ENCODE peak calls at places on chromosome 13, in five cellular contexts. One of them, this sample, is unnamed.

GRCh38 chr13:112159575-112160547 is 92.9 kb downstream of the SOX1 start:
- ATAC-seq in activated naive CD4-positive, alpha-beta T cell treated with anti-CD3 and anti-CD28 coated beads, Interleukin-2, amount 50 U/mL, for 72 hours: no peak
- ATAC-seq in activated CD8-positive, alpha-beta T cell treated with anti-CD3 and anti-CD28 coated beads for 36 hours: no peak
- ATAC-seq in IMR-90: no peak
- ATAC-seq in stimulated activated naive CD8-positive, alpha-beta T cell treated with anti-CD3 and anti-CD28 coated beads, Interleukin-15, amount 100 ng/mL, for 72 hours: no peak
- ATAC-seq in this sample: no peak

GRCh38 chr13:19153782-19154450 is 27.7 kb downstream of the TUBA3C start:
- ATAC-seq in activated naive CD4-positive, alpha-beta T cell treated with anti-CD3 and anti-CD28 coated beads, Interleukin-2, amount 50 U/mL, for 72 hours: no peak
- ATAC-seq in activated CD8-positive, alpha-beta T cell treated with anti-CD3 and anti-CD28 coated beads for 36 hours: peak
- ATAC-seq in IMR-90: no peak
- ATAC-seq in stimulated activated naive CD8-positive, alpha-beta T cell treated with anti-CD3 and anti-CD28 coated beads, Interleukin-15, amount 100 ng/mL, for 72 hours: no peak
- ATAC-seq in this sample: no peak

GRCh38 chr13:45918597-45918996 is 67.0 kb upstream of the SIAH3 start:
- ATAC-seq in activated naive CD4-positive, alpha-beta T cell treated with anti-CD3 and anti-CD28 coated beads, Interleukin-2, amount 50 U/mL, for 72 hours: peak
- ATAC-seq in activated CD8-positive, alpha-beta T cell treated with anti-CD3 and anti-CD28 coated beads for 36 hours: no peak
- ATAC-seq in IMR-90: no peak
- ATAC-seq in stimulated activated naive CD8-positive, alpha-beta T cell treated with anti-CD3 and anti-CD28 coated beads, Interleukin-15, amount 100 ng/mL, for 72 hours: no peak
- ATAC-seq in this sample: peak

GRCh38 chr13:45554604-45555109 is 60.9 kb downstream of the ERICH6B start:
- ATAC-seq in activated naive CD4-positive, alpha-beta T cell treated with anti-CD3 and anti-CD28 coated beads, Interleukin-2, amount 50 U/mL, for 72 hours: no peak
- ATAC-seq in activated CD8-positive, alpha-beta T cell treated with anti-CD3 and anti-CD28 coated beads for 36 hours: no peak
- ATAC-seq in IMR-90: no peak
- ATAC-seq in stimulated activated naive CD8-positive, alpha-beta T cell treated with anti-CD3 and anti-CD28 coated beads, Interleukin-15, amount 100 ng/mL, for 72 hours: no peak
- ATAC-seq in this sample: no peak

GRCh38 chr13:34943675-34944634 is 1.9 kb downstream of the NBEA start:
- ATAC-seq in activated naive CD4-positive, alpha-beta T cell treated with anti-CD3 and anti-CD28 coated beads, Interleukin-2, amount 50 U/mL, for 72 hours: peak
- ATAC-seq in activated CD8-positive, alpha-beta T cell treated with anti-CD3 and anti-CD28 coated beads for 36 hours: peak
- ATAC-seq in IMR-90: no peak
- ATAC-seq in stimulated activated naive CD8-positive, alpha-beta T cell treated with anti-CD3 and anti-CD28 coated beads, Interleukin-15, amount 100 ng/mL, for 72 hours: peak
- ATAC-seq in this sample: peak

GRCh38 chr13:105050696-105051095 is 1484.8 kb downstream of the EFNB2 start:
- ATAC-seq in activated naive CD4-positive, alpha-beta T cell treated with anti-CD3 and anti-CD28 coated beads, Interleukin-2, amount 50 U/mL, for 72 hours: no peak
- ATAC-seq in activated CD8-positive, alpha-beta T cell treated with anti-CD3 and anti-CD28 coated beads for 36 hours: no peak
- ATAC-seq in IMR-90: peak
- ATAC-seq in stimulated activated naive CD8-positive, alpha-beta T cell treated with anti-CD3 and anti-CD28 coated beads, Interleukin-15, amount 100 ng/mL, for 72 hours: no peak
- ATAC-seq in this sample: no peak

GRCh38 chr13:23644527-23644926 is 74.3 kb downstream of the TNFRSF19 start:
- ATAC-seq in activated naive CD4-positive, alpha-beta T cell treated with anti-CD3 and anti-CD28 coated beads, Interleukin-2, amount 50 U/mL, for 72 hours: no peak
- ATAC-seq in activated CD8-positive, alpha-beta T cell treated with anti-CD3 and anti-CD28 coated beads for 36 hours: no peak
- ATAC-seq in IMR-90: peak
- ATAC-seq in stimulated activated naive CD8-positive, alpha-beta T cell treated with anti-CD3 and anti-CD28 coated beads, Interleukin-15, amount 100 ng/mL, for 72 hours: no peak
- ATAC-seq in this sample: no peak

GRCh38 chr13:73522937-73523336 is 464.1 kb downstream of the KLF5 start:
- ATAC-seq in activated naive CD4-positive, alpha-beta T cell treated with anti-CD3 and anti-CD28 coated beads, Interleukin-2, amount 50 U/mL, for 72 hours: no peak
- ATAC-seq in activated CD8-positive, alpha-beta T cell treated with anti-CD3 and anti-CD28 coated beads for 36 hours: no peak
- ATAC-seq in IMR-90: no peak
- ATAC-seq in stimulated activated naive CD8-positive, alpha-beta T cell treated with anti-CD3 and anti-CD28 coated beads, Interleukin-15, amount 100 ng/mL, for 72 hours: no peak
- ATAC-seq in this sample: no peak

GRCh38 chr13:113926951-113927660 is 46.8 kb downstream of the C13orf46 start:
- ATAC-seq in activated naive CD4-positive, alpha-beta T cell treated with anti-CD3 and anti-CD28 coated beads, Interleukin-2, amount 50 U/mL, for 72 hours: no peak
- ATAC-seq in activated CD8-positive, alpha-beta T cell treated with anti-CD3 and anti-CD28 coated beads for 36 hours: no peak
- ATAC-seq in IMR-90: no peak
- ATAC-seq in stimulated activated naive CD8-positive, alpha-beta T cell treated with anti-CD3 and anti-CD28 coated beads, Interleukin-15, amount 100 ng/mL, for 72 hours: no peak
- ATAC-seq in this sample: no peak

GRCh38 chr13:36666482-36667264 is 7.1 kb upstream of the SERTM1 start:
- ATAC-seq in activated naive CD4-positive, alpha-beta T cell treated with anti-CD3 and anti-CD28 coated beads, Interleukin-2, amount 50 U/mL, for 72 hours: no peak
- ATAC-seq in activated CD8-positive, alpha-beta T cell treated with anti-CD3 and anti-CD28 coated beads for 36 hours: no peak
- ATAC-seq in IMR-90: no peak
- ATAC-seq in stimulated activated naive CD8-positive, alpha-beta T cell treated with anti-CD3 and anti-CD28 coated beads, Interleukin-15, amount 100 ng/mL, for 72 hours: no peak
- ATAC-seq in this sample: peak

GRCh38 chr13:32212420-32212819 is 102.7 kb downstream of the ZAR1L start:
- ATAC-seq in activated naive CD4-positive, alpha-beta T cell treated with anti-CD3 and anti-CD28 coated beads, Interleukin-2, amount 50 U/mL, for 72 hours: no peak
- ATAC-seq in activated CD8-positive, alpha-beta T cell treated with anti-CD3 and anti-CD28 coated beads for 36 hours: no peak
- ATAC-seq in IMR-90: peak
- ATAC-seq in stimulated activated naive CD8-positive, alpha-beta T cell treated with anti-CD3 and anti-CD28 coated beads, Interleukin-15, amount 100 ng/mL, for 72 hours: no peak
- ATAC-seq in this sample: no peak

GRCh38 chr13:93254775-93255174 is 28.2 kb downstream of the GPC6 start:
- ATAC-seq in activated naive CD4-positive, alpha-beta T cell treated with anti-CD3 and anti-CD28 coated beads, Interleukin-2, amount 50 U/mL, for 72 hours: no peak
- ATAC-seq in activated CD8-positive, alpha-beta T cell treated with anti-CD3 and anti-CD28 coated beads for 36 hours: no peak
- ATAC-seq in IMR-90: no peak
- ATAC-seq in stimulated activated naive CD8-positive, alpha-beta T cell treated with anti-CD3 and anti-CD28 coated beads, Interleukin-15, amount 100 ng/mL, for 72 hours: no peak
- ATAC-seq in this sample: no peak

GRCh38 chr13:45364876-45365557 is 24.0 kb upstream of the TPT1 start:
- ATAC-seq in activated naive CD4-positive, alpha-beta T cell treated with anti-CD3 and anti-CD28 coated beads, Interleukin-2, amount 50 U/mL, for 72 hours: no peak
- ATAC-seq in activated CD8-positive, alpha-beta T cell treated with anti-CD3 and anti-CD28 coated beads for 36 hours: no peak
- ATAC-seq in IMR-90: no peak
- ATAC-seq in stimulated activated naive CD8-positive, alpha-beta T cell treated with anti-CD3 and anti-CD28 coated beads, Interleukin-15, amount 100 ng/mL, for 72 hours: no peak
- ATAC-seq in this sample: no peak

GRCh38 chr13:113854238-113855011 is 9.5 kb downstream of the GAS6 start:
- ATAC-seq in activated naive CD4-positive, alpha-beta T cell treated with anti-CD3 and anti-CD28 coated beads, Interleukin-2, amount 50 U/mL, for 72 hours: peak
- ATAC-seq in activated CD8-positive, alpha-beta T cell treated with anti-CD3 and anti-CD28 coated beads for 36 hours: peak
- ATAC-seq in IMR-90: peak
- ATAC-seq in stimulated activated naive CD8-positive, alpha-beta T cell treated with anti-CD3 and anti-CD28 coated beads, Interleukin-15, amount 100 ng/mL, for 72 hours: peak
- ATAC-seq in this sample: no peak

GRCh38 chr13:53138369-53139036 is 109.9 kb downstream of the OLFM4 start:
- ATAC-seq in activated naive CD4-positive, alpha-beta T cell treated with anti-CD3 and anti-CD28 coated beads, Interleukin-2, amount 50 U/mL, for 72 hours: no peak
- ATAC-seq in activated CD8-positive, alpha-beta T cell treated with anti-CD3 and anti-CD28 coated beads for 36 hours: no peak
- ATAC-seq in IMR-90: peak
- ATAC-seq in stimulated activated naive CD8-positive, alpha-beta T cell treated with anti-CD3 and anti-CD28 coated beads, Interleukin-15, amount 100 ng/mL, for 72 hours: no peak
- ATAC-seq in this sample: no peak

GRCh38 chr13:30848332-30849027 is 57.6 kb upstream of the MEDAG start:
- ATAC-seq in activated naive CD4-positive, alpha-beta T cell treated with anti-CD3 and anti-CD28 coated beads, Interleukin-2, amount 50 U/mL, for 72 hours: peak
- ATAC-seq in activated CD8-positive, alpha-beta T cell treated with anti-CD3 and anti-CD28 coated beads for 36 hours: no peak
- ATAC-seq in IMR-90: no peak
- ATAC-seq in stimulated activated naive CD8-positive, alpha-beta T cell treated with anti-CD3 and anti-CD28 coated beads, Interleukin-15, amount 100 ng/mL, for 72 hours: no peak
- ATAC-seq in this sample: peak

GRCh38 chr13:98543380-98544104 is 33.4 kb downstream of the STK24 start:
- ATAC-seq in activated naive CD4-positive, alpha-beta T cell treated with anti-CD3 and anti-CD28 coated beads, Interleukin-2, amount 50 U/mL, for 72 hours: peak
- ATAC-seq in activated CD8-positive, alpha-beta T cell treated with anti-CD3 and anti-CD28 coated beads for 36 hours: peak
- ATAC-seq in IMR-90: no peak
- ATAC-seq in stimulated activated naive CD8-positive, alpha-beta T cell treated with anti-CD3 and anti-CD28 coated beads, Interleukin-15, amount 100 ng/mL, for 72 hours: peak
- ATAC-seq in this sample: peak

GRCh38 chr13:106381083-106381482 is 154.4 kb downstream of the EFNB2 start:
- ATAC-seq in activated naive CD4-positive, alpha-beta T cell treated with anti-CD3 and anti-CD28 coated beads, Interleukin-2, amount 50 U/mL, for 72 hours: no peak
- ATAC-seq in activated CD8-positive, alpha-beta T cell treated with anti-CD3 and anti-CD28 coated beads for 36 hours: no peak
- ATAC-seq in IMR-90: peak
- ATAC-seq in stimulated activated naive CD8-positive, alpha-beta T cell treated with anti-CD3 and anti-CD28 coated beads, Interleukin-15, amount 100 ng/mL, for 72 hours: no peak
- ATAC-seq in this sample: no peak

GRCh38 chr13:97306106-97306505 is 84.0 kb downstream of the MBNL2 start:
- ATAC-seq in activated naive CD4-positive, alpha-beta T cell treated with anti-CD3 and anti-CD28 coated beads, Interleukin-2, amount 50 U/mL, for 72 hours: no peak
- ATAC-seq in activated CD8-positive, alpha-beta T cell treated with anti-CD3 and anti-CD28 coated beads for 36 hours: no peak
- ATAC-seq in IMR-90: no peak
- ATAC-seq in stimulated activated naive CD8-positive, alpha-beta T cell treated with anti-CD3 and anti-CD28 coated beads, Interleukin-15, amount 100 ng/mL, for 72 hours: no peak
- ATAC-seq in this sample: no peak

GRCh38 chr13:49524740-49525501 is 29.2 kb downstream of the PHF11 start:
- ATAC-seq in activated naive CD4-positive, alpha-beta T cell treated with anti-CD3 and anti-CD28 coated beads, Interleukin-2, amount 50 U/mL, for 72 hours: no peak
- ATAC-seq in activated CD8-positive, alpha-beta T cell treated with anti-CD3 and anti-CD28 coated beads for 36 hours: peak
- ATAC-seq in IMR-90: no peak
- ATAC-seq in stimulated activated naive CD8-positive, alpha-beta T cell treated with anti-CD3 and anti-CD28 coated beads, Interleukin-15, amount 100 ng/mL, for 72 hours: peak
- ATAC-seq in this sample: peak

GRCh38 chr13:45439781-45440462 is 21.7 kb upstream of the SLC25A30 start:
- ATAC-seq in activated naive CD4-positive, alpha-beta T cell treated with anti-CD3 and anti-CD28 coated beads, Interleukin-2, amount 50 U/mL, for 72 hours: no peak
- ATAC-seq in activated CD8-positive, alpha-beta T cell treated with anti-CD3 and anti-CD28 coated beads for 36 hours: no peak
- ATAC-seq in IMR-90: no peak
- ATAC-seq in stimulated activated naive CD8-positive, alpha-beta T cell treated with anti-CD3 and anti-CD28 coated beads, Interleukin-15, amount 100 ng/mL, for 72 hours: no peak
- ATAC-seq in this sample: no peak

GRCh38 chr13:50596776-50597203 is 246.7 kb downstream of the DLEU7 start:
- ATAC-seq in activated naive CD4-positive, alpha-beta T cell treated with anti-CD3 and anti-CD28 coated beads, Interleukin-2, amount 50 U/mL, for 72 hours: no peak
- ATAC-seq in activated CD8-positive, alpha-beta T cell treated with anti-CD3 and anti-CD28 coated beads for 36 hours: no peak
- ATAC-seq in IMR-90: no peak
- ATAC-seq in stimulated activated naive CD8-positive, alpha-beta T cell treated with anti-CD3 and anti-CD28 coated beads, Interleukin-15, amount 100 ng/mL, for 72 hours: no peak
- ATAC-seq in this sample: no peak

GRCh38 chr13:22161871-22162270 is 491.0 kb downstream of the FGF9 start:
- ATAC-seq in activated naive CD4-positive, alpha-beta T cell treated with anti-CD3 and anti-CD28 coated beads, Interleukin-2, amount 50 U/mL, for 72 hours: peak
- ATAC-seq in activated CD8-positive, alpha-beta T cell treated with anti-CD3 and anti-CD28 coated beads for 36 hours: no peak
- ATAC-seq in IMR-90: no peak
- ATAC-seq in stimulated activated naive CD8-positive, alpha-beta T cell treated with anti-CD3 and anti-CD28 coated beads, Interleukin-15, amount 100 ng/mL, for 72 hours: peak
- ATAC-seq in this sample: peak

GRCh38 chr13:112725346-112726017 is 35.6 kb downstream of the ATP11A start:
- ATAC-seq in activated naive CD4-positive, alpha-beta T cell treated with anti-CD3 and anti-CD28 coated beads, Interleukin-2, amount 50 U/mL, for 72 hours: peak
- ATAC-seq in activated CD8-positive, alpha-beta T cell treated with anti-CD3 and anti-CD28 coated beads for 36 hours: peak
- ATAC-seq in IMR-90: no peak
- ATAC-seq in stimulated activated naive CD8-positive, alpha-beta T cell treated with anti-CD3 and anti-CD28 coated beads, Interleukin-15, amount 100 ng/mL, for 72 hours: peak
- ATAC-seq in this sample: peak

GRCh38 chr13:106349080-106349841 is 186.2 kb downstream of the EFNB2 start:
- ATAC-seq in activated naive CD4-positive, alpha-beta T cell treated with anti-CD3 and anti-CD28 coated beads, Interleukin-2, amount 50 U/mL, for 72 hours: no peak
- ATAC-seq in activated CD8-positive, alpha-beta T cell treated with anti-CD3 and anti-CD28 coated beads for 36 hours: no peak
- ATAC-seq in IMR-90: peak
- ATAC-seq in stimulated activated naive CD8-positive, alpha-beta T cell treated with anti-CD3 and anti-CD28 coated beads, Interleukin-15, amount 100 ng/mL, for 72 hours: no peak
- ATAC-seq in this sample: no peak

GRCh38 chr13:89061821-89062220 is 1390.7 kb downstream of the SLITRK5 start:
- ATAC-seq in activated naive CD4-positive, alpha-beta T cell treated with anti-CD3 and anti-CD28 coated beads, Interleukin-2, amount 50 U/mL, for 72 hours: no peak
- ATAC-seq in activated CD8-positive, alpha-beta T cell treated with anti-CD3 and anti-CD28 coated beads for 36 hours: no peak
- ATAC-seq in IMR-90: no peak
- ATAC-seq in stimulated activated naive CD8-positive, alpha-beta T cell treated with anti-CD3 and anti-CD28 coated beads, Interleukin-15, amount 100 ng/mL, for 72 hours: no peak
- ATAC-seq in this sample: no peak

GRCh38 chr13:42048625-42049453 is at the start of gene DGKH:
- ATAC-seq in activated naive CD4-positive, alpha-beta T cell treated with anti-CD3 and anti-CD28 coated beads, Interleukin-2, amount 50 U/mL, for 72 hours: peak
- ATAC-seq in activated CD8-positive, alpha-beta T cell treated with anti-CD3 and anti-CD28 coated beads for 36 hours: peak
- ATAC-seq in IMR-90: peak
- ATAC-seq in stimulated activated naive CD8-positive, alpha-beta T cell treated with anti-CD3 and anti-CD28 coated beads, Interleukin-15, amount 100 ng/mL, for 72 hours: peak
- ATAC-seq in this sample: peak

This sample was measured in activated T-helper 17 cell treated with anti-CD3 and anti-CD28 coated beads, Interleukin-2, amount 50 U/mL, for 72 hours.